ENCODE peak calls at places on chromosomes 12 and 14, in four cellular contexts. U is K562, H is WTC11, X is HepG2. Y is an unnamed sample.

GRCh38 chr12:94202245-94203180 is 54.1 kb downstream of the PLXNC1 start:
- DNase-seq in H (no peak), X (peak; percentile 64), U (no peak), Y (no peak)

GRCh38 chr12:100234166-100234565 is 32.7 kb downstream of the DEPDC4 start:
- DNase-seq in H (no peak), U (no peak), X (no peak), Y (no peak)

GRCh38 chr12:49187184-49187583 is 1.7 kb downstream of the TUBA1A start:
- DNase-seq in H (no peak), U (no peak), X (no peak), Y (peak; percentile 20)

GRCh38 chr12:127336416-127336815 is 930.6 kb upstream of the TMEM132C start:
- DNase-seq in U (no peak), H (no peak), X (no peak), Y (no peak)

GRCh38 chr12:24057920-24058476 is 108.5 kb upstream of the SOX5 start:
- DNase-seq in U (no peak), X (no peak), H (no peak), Y (no peak)

GRCh38 chr14:69997849-69998248 is 118.6 kb downstream of the SMOC1 start:
- DNase-seq in X (peak; percentile 47), U (no peak), H (no peak), Y (peak; percentile 87)

GRCh38 chr12:111268738-111269572 is 99.9 kb downstream of the PHETA1 start:
- DNase-seq in X (no peak), H (peak; percentile 65), U (peak; percentile 59), Y (no peak)

GRCh38 chr14:24254630-24255392 is 8.2 kb downstream of the TGM1 start:
- DNase-seq in H (no peak), X (no peak), U (no peak), Y (no peak)

GRCh38 chr12:53217049-53217929 is 10.2 kb upstream of the ITGB7 start:
- DNase-seq in U (no peak), X (no peak), H (peak; percentile 82), Y (no peak)

GRCh38 chr14:68789798-68790655 is 2.8 kb downstream of the ZFP36L1 start:
- DNase-seq in X (no peak), H (no peak), U (no peak), Y (peak; percentile 45)

GRCh38 chr12:71439613-71440392 is at the start of gene LGR5:
- DNase-seq in U (no peak), X (peak; percentile 85), H (peak; percentile 63), Y (no peak)

GRCh38 chr12:123069436-123070266 is 81.2 kb downstream of the PITPNM2 start:
- DNase-seq in U (no peak), H (no peak), X (peak; percentile 49), Y (no peak)

GRCh38 chr12:48000878-48001321 is 3.4 kb downstream of the COL2A1 start:
- DNase-seq in H (peak; percentile 63), U (no peak), X (no peak), Y (peak; percentile 48)

GRCh38 chr14:22994762-22995275 is 12.5 kb upstream of the AJUBA start:
- DNase-seq in H (peak; percentile 32), U (peak; percentile 62), X (peak; percentile 67), Y (peak; percentile 41)

GRCh38 chr12:109310247-109311125 is 1.4 kb upstream of the FOXN4 start:
- DNase-seq in X (no peak), H (peak; percentile 38), U (peak; percentile 48), Y (no peak)

GRCh38 chr12:3061858-3062215 is 15.3 kb upstream of the TSPAN9 start:
- DNase-seq in X (no peak), H (no peak), U (no peak), Y (no peak)

GRCh38 chr14:24310666-24311604 is at the start of gene LTB4R:
- DNase-seq in U (no peak), H (peak; percentile 78), X (no peak), Y (no peak)

GRCh38 chr12:67833602-67834001 is 155.6 kb upstream of the IFNG-AS1 start:
- DNase-seq in H (no peak), X (no peak), U (no peak), Y (no peak)

GRCh38 chr12:63098851-63099250 is 52.1 kb downstream of the AVPR1A start:
- DNase-seq in U (peak; percentile 23), H (no peak), X (peak; percentile 16), Y (peak; percentile 8)

GRCh38 chr14:71363961-71364360 is 456.7 kb downstream of the PCNX1 start:
- DNase-seq in X (no peak), H (no peak), U (no peak), Y (no peak)

GRCh38 chr12:96719671-96720362 is 187.2 kb upstream of the NEDD1 start:
- DNase-seq in X (no peak), H (no peak), U (no peak), Y (no peak)

GRCh38 chr14:63773504-63773903 is 45.6 kb upstream of the SGPP1 start:
- DNase-seq in U (no peak), X (no peak), H (no peak), Y (no peak)

GRCh38 chr12:6750506-6750905 is 2.4 kb downstream of the MLF2 start:
- DNase-seq in H (no peak), U (no peak), X (no peak), Y (no peak)

GRCh38 chr12:6751767-6752166 is 1.2 kb downstream of the MLF2 start:
- DNase-seq in H (no peak), U (no peak), X (no peak), Y (no peak)

GRCh38 chr12:6752931-6753771 is at the start of gene MLF2:
- DNase-seq in H (peak; percentile 99), X (peak; percentile 96), U (peak; percentile 95), Y (peak; percentile 99)

GRCh38 chr12:6753772-6754356 is 923 bp upstream of the MLF2 start:
- DNase-seq in U (no peak), X (no peak), H (no peak), Y (no peak)

GRCh38 chr12:6752181-6752930 is 585 bp downstream of the MLF2 start:
- DNase-seq in H (peak; percentile 54), U (peak; percentile 34), X (peak; percentile 51), Y (peak; percentile 69)
- TF ChIP-seq ESRRA in H (no peak), U (no peak), X (no peak), Y (no peak)

GRCh38 chr12:117143008-117143532 is 43.9 kb upstream of the TESC start:
- DNase-seq in X (peak; percentile 92), H (no peak), U (no peak), Y (peak; percentile 95)
- TF ChIP-seq NR3C1 in X (no peak), H (no peak), U (no peak), Y (no peak)

DNA sequence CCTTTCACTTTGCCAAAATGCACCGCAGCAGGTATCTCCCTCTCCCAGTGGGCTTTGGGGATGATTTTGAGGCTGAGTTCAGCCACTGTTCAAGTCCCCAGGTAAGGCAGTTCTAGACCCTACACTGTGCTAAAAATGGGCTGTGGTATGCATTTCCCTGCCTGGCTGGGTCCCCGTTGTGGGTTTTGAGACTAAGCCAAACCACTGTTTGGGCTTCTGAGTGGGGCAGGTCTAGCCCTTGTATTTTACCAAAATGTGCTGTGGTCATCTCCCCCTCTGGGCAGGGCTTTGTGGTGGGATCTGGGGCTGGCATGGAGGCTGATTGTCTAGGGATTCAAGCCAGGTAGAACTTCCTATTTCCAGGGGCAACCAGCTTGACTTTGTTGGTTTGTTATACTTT is 13.6 kb upstream of the OR4Q3 start:
- DNase-seq in U (no peak), H (no peak), X (no peak), Y (no peak)
- TF ChIP-seq ESRRA in U (no peak), H (no peak), X (no peak), Y (no peak)

GRCh38 chr12:118103231-118103600 is 595 bp downstream of the VSIG10 start:
- DNase-seq in U (no peak), X (no peak), H (no peak), Y (peak; percentile 28)
- TF ChIP-seq NR3C1 in U (no peak), X (no peak), H (no peak), Y (no peak)

GRCh38 chr12:45989277-45989856 is 1.0 kb downstream of the SCAF11 start:
- DNase-seq in H (no peak), X (no peak), U (no peak), Y (peak; percentile 15)
- TF ChIP-seq ESRRA in H (no peak), X (no peak), U (no peak), Y (no peak)

GRCh38 chr12:121239704-121240420 is 29.9 kb downstream of the P2RX4 start:
- DNase-seq in H (no peak), X (no peak), U (no peak), Y (no peak)

GRCh38 chr12:121238604-121239334 is 28.8 kb downstream of the P2RX4 start:
- DNase-seq in X (no peak), H (peak; percentile 53), U (no peak), Y (no peak)

GRCh38 chr12:121239335-121239678 is 29.4 kb downstream of the P2RX4 start:
- DNase-seq in H (no peak), X (no peak), U (no peak), Y (no peak)

GRCh38 chr12:121238086-121238485 is 28.2 kb downstream of the P2RX4 start:
- DNase-seq in U (no peak), H (no peak), X (no peak), Y (no peak)

GRCh38 chr12:121237415-121237814 is 27.5 kb downstream of the P2RX4 start:
- DNase-seq in X (no peak), U (no peak), H (no peak), Y (no peak)
- TF ChIP-seq NR3C1 in X (no peak), U (no peak), H (no peak), Y (no peak)

Y was measured in A549.